ENCODE peak calls at places on chromosome 2, in five cellular contexts. G is hepatocyte, Y is LoVo, H is sciatic nerve, V is mesenteric fat pad. F is an unnamed sample.

GRCh38 chr2:42385225-42385624 is 24.2 kb upstream of the COX7A2L start:
- DNase-seq in H (no peak), Y (no peak), G (peak), V (no peak), F (no peak)

GRCh38 chr2:55616509-55617159 is 788 bp downstream of the PPP4R3B start:
- DNase-seq in H (no peak), G (peak), V (no peak), Y (peak), F (peak)

GRCh38 chr2:100832885-100833284 is 12.9 kb downstream of the NPAS2 start:
- DNase-seq in V (no peak), Y (no peak), H (no peak), G (no peak), F (peak)

GRCh38 chr2:172103471-172104292 is 982 bp upstream of the DLX2 start:
- DNase-seq in G (peak), V (no peak), H (peak), Y (peak), F (peak)

GRCh38 chr2:227125506-227125905 is 38.5 kb downstream of the COL4A4 start:
- DNase-seq in G (no peak), H (no peak), Y (no peak), V (no peak), F (no peak)

GRCh38 chr2:172461591-172462392 is 34.4 kb downstream of the ITGA6 start:
- DNase-seq in H (peak), G (peak), V (no peak), Y (no peak), F (no peak)

GRCh38 chr2:239939736-239940483 is 85.2 kb downstream of the NDUFA10 start:
- DNase-seq in H (peak), Y (no peak), G (no peak), V (peak), F (no peak)

GRCh38 chr2:188969236-188970032 is 4.7 kb upstream of the COL3A1 start:
- DNase-seq in G (no peak), Y (no peak), H (no peak), V (no peak), F (peak)

GRCh38 chr2:191462370-191462769 is 215.6 kb upstream of the NABP1 start:
- DNase-seq in H (no peak), V (no peak), G (peak), Y (no peak), F (no peak)

GRCh38 chr2:78896536-78896935 is 129.0 kb upstream of the REG3G start:
- DNase-seq in Y (no peak), V (no peak), G (no peak), H (no peak), F (no peak)

GRCh38 chr2:195162194-195162593 is 494.8 kb upstream of the SLC39A10 start:
- DNase-seq in V (no peak), G (no peak), H (no peak), Y (no peak), F (no peak)

GRCh38 chr2:20530520-20530919 is 83.6 kb downstream of the RHOB start:
- DNase-seq in Y (no peak), G (no peak), H (no peak), V (no peak), F (no peak)

GRCh38 chr2:77443076-77443475 is 79.1 kb downstream of the LRRTM4 start:
- DNase-seq in Y (no peak), G (no peak), V (no peak), H (no peak), F (no peak)

GRCh38 chr2:181456660-181457120 is 496 bp upstream of the ITGA4 start:
- DNase-seq in G (peak), V (no peak), H (peak), Y (no peak), F (peak)

F was measured in fibroblast of mammary gland.